ENCODE peak calls at places on chromosomes 4 and X, in nine cellular contexts. G is NCI-H1417; A is CD8-positive, alpha-beta memory T cell; V is cardiac muscle cell; E is body of pancreas; L is A172; H is naive thymus-derived CD8-positive, alpha-beta T cell; Y is RKO; I is activated T-helper 1 cell treated with anti-CD3 and anti-CD28 coated beads, Interleukin-12 subunit alpha, Interleukin-12 subunit beta, Interleukin-2, Interleukin-4 antibody, amounts not matched to agents 30 ng/mL and 10 ng/mL and 1 ng/mL, durations not matched to agents 14 hours and 24 hours and 36 hours. C is an unnamed sample.

GRCh38 chrX:30887721-30888120 is 1.3 kb downstream of the TAB3 start:
- DNase-seq in A (no peak), V (no peak), G (no peak), I (peak; percentile 7), Y (no peak), E (no peak), H (no peak), L (no peak), C (no peak)

GRCh38 chrX:19283597-19284339 is 60.0 kb upstream of the PDHA1 start:
- DNase-seq in E (no peak), H (no peak), Y (no peak), I (no peak), G (no peak), V (no peak), L (no peak), A (no peak), C (no peak)

GRCh38 chrX:35665311-35665710 is 132.8 kb upstream of the MAGEB16 start:
- DNase-seq in I (no peak), Y (no peak), G (no peak), V (no peak), A (no peak), L (no peak), E (no peak), H (no peak), C (no peak)

GRCh38 chr4:56410247-56410646 is 23.0 kb upstream of the AASDH start:
- DNase-seq in A (no peak), V (peak; percentile 52), L (peak; percentile 84), I (no peak), E (peak; percentile 68), Y (peak; percentile 92), H (no peak), G (peak; percentile 67), C (no peak)

GRCh38 chr4:56902703-56903102 is 5.0 kb upstream of the REST start:
- DNase-seq in I (no peak), Y (no peak), E (no peak), G (no peak), H (no peak), V (no peak), L (no peak), A (no peak), C (no peak)

GRCh38 chrX:56248492-56248891 is 16.3 kb downstream of the KLF8 start:
- DNase-seq in A (peak; percentile 28), Y (peak; percentile 65), E (peak; percentile 68), L (peak; percentile 32), V (peak; percentile 50), H (peak; percentile 57), G (peak; percentile 25), I (peak; percentile 29), C (peak; percentile 17)

GRCh38 chr4:100984901-100985300 is 362.4 kb downstream of the PPP3CA start:
- DNase-seq in Y (no peak), I (no peak), L (peak; percentile 51), A (no peak), G (no peak), E (no peak), H (no peak), V (no peak), C (no peak)

GRCh38 chr4:55781809-55782208 is 37.8 kb upstream of the EXOC1L start:
- DNase-seq in H (no peak), G (no peak), L (no peak), Y (no peak), V (no peak), A (no peak), E (peak; percentile 19), I (no peak), C (no peak)

GRCh38 chr4:35300996-35301774 is 943.1 kb downstream of the ARAP2 start:
- DNase-seq in H (no peak), Y (no peak), G (no peak), L (no peak), I (no peak), V (peak; percentile 20), E (no peak), A (no peak), C (no peak)

GRCh38 chrX:6968231-6968630 is 179.3 kb upstream of the STS start:
- DNase-seq in H (no peak), A (no peak), V (no peak), L (no peak), E (no peak), G (no peak), Y (no peak), I (no peak), C (no peak)

GRCh38 chrX:71181558-71181909 is 36.9 kb downstream of the NLGN3 start:
- DNase-seq in V (peak; percentile 5), G (peak; percentile 75), H (no peak), I (peak; percentile 29), E (peak; percentile 38), L (peak; percentile 20), Y (no peak), A (peak; percentile 55), C (peak; percentile 33)